ENCODE peak calls at places on chromosomes 4 and X, in six cellular contexts. One of them, this sample, is unnamed.

GRCh38 chr4:25245181-25245580 is 11.3 kb downstream of the PI4K2B start:
- DNase-seq in Jurkat, Clone E6-1: no peak
- DNase-seq in non-pigmented ciliary epithelial cell: no peak
- DNase-seq in GM06990: no peak
- DNase-seq in SW480: no peak
- DNase-seq in CD8-positive, alpha-beta memory T cell: no peak
- DNase-seq in this sample: no peak

GRCh38 chr4:139734201-139734874 is 68.7 kb downstream of the MGST2 start:
- DNase-seq in Jurkat, Clone E6-1: peak
- DNase-seq in GM06990: no peak
- DNase-seq in CD8-positive, alpha-beta memory T cell: no peak
- DNase-seq in SW480: no peak
- DNase-seq in non-pigmented ciliary epithelial cell: no peak
- DNase-seq in this sample: no peak

GRCh38 chrX:70168238-70169188 is 8.8 kb upstream of the DGAT2L6 start:
- DNase-seq in CD8-positive, alpha-beta memory T cell: no peak
- DNase-seq in non-pigmented ciliary epithelial cell: peak
- DNase-seq in GM06990: no peak
- DNase-seq in Jurkat, Clone E6-1: no peak
- DNase-seq in SW480: peak
- DNase-seq in this sample: no peak

GRCh38 chr4:166902941-166903340 is 331.4 kb downstream of the SPOCK3 start:
- DNase-seq in non-pigmented ciliary epithelial cell: no peak
- DNase-seq in Jurkat, Clone E6-1: no peak
- DNase-seq in SW480: no peak
- DNase-seq in GM06990: no peak
- DNase-seq in CD8-positive, alpha-beta memory T cell: no peak
- DNase-seq in this sample: no peak

GRCh38 chr4:113945906-113946305 is 33.5 kb downstream of the ARSJ start:
- DNase-seq in CD8-positive, alpha-beta memory T cell: no peak
- DNase-seq in non-pigmented ciliary epithelial cell: no peak
- DNase-seq in Jurkat, Clone E6-1: no peak
- DNase-seq in SW480: no peak
- DNase-seq in GM06990: no peak
- DNase-seq in this sample: no peak

GRCh38 chr4:31228068-31228467 is 507.9 kb downstream of the PCDH7 start:
- DNase-seq in SW480: no peak
- DNase-seq in Jurkat, Clone E6-1: no peak
- DNase-seq in CD8-positive, alpha-beta memory T cell: no peak
- DNase-seq in GM06990: no peak
- DNase-seq in non-pigmented ciliary epithelial cell: no peak
- DNase-seq in this sample: no peak

GRCh38 chr4:137310156-137310555 is 222.1 kb downstream of the PCDH18 start:
- DNase-seq in GM06990: no peak
- DNase-seq in CD8-positive, alpha-beta memory T cell: no peak
- DNase-seq in SW480: no peak
- DNase-seq in Jurkat, Clone E6-1: no peak
- DNase-seq in non-pigmented ciliary epithelial cell: no peak
- DNase-seq in this sample: no peak

GRCh38 chr4:173765731-173766130 is 235.7 kb upstream of the HAND2 start:
- DNase-seq in Jurkat, Clone E6-1: no peak
- DNase-seq in GM06990: no peak
- DNase-seq in non-pigmented ciliary epithelial cell: no peak
- DNase-seq in CD8-positive, alpha-beta memory T cell: no peak
- DNase-seq in SW480: no peak
- DNase-seq in this sample: no peak

GRCh38 chrX:67563469-67564448 is 19.9 kb downstream of the AR start:
- DNase-seq in Jurkat, Clone E6-1: no peak
- DNase-seq in GM06990: no peak
- DNase-seq in non-pigmented ciliary epithelial cell: no peak
- DNase-seq in CD8-positive, alpha-beta memory T cell: no peak
- DNase-seq in SW480: no peak
- DNase-seq in this sample: no peak

GRCh38 chr4:16686195-16686594 is 212.2 kb downstream of the LDB2 start:
- DNase-seq in CD8-positive, alpha-beta memory T cell: no peak
- DNase-seq in non-pigmented ciliary epithelial cell: peak
- DNase-seq in GM06990: no peak
- DNase-seq in SW480: no peak
- DNase-seq in Jurkat, Clone E6-1: no peak
- DNase-seq in this sample: no peak

GRCh38 chr4:111510535-111510934 is 634.7 kb upstream of the FAM241A start:
- DNase-seq in SW480: no peak
- DNase-seq in non-pigmented ciliary epithelial cell: peak
- DNase-seq in GM06990: no peak
- DNase-seq in Jurkat, Clone E6-1: no peak
- DNase-seq in CD8-positive, alpha-beta memory T cell: no peak
- DNase-seq in this sample: no peak

GRCh38 chr4:83974111-83974789 is 438.3 kb downstream of the GPAT3 start:
- DNase-seq in Jurkat, Clone E6-1: no peak
- DNase-seq in non-pigmented ciliary epithelial cell: no peak
- DNase-seq in CD8-positive, alpha-beta memory T cell: no peak
- DNase-seq in SW480: no peak
- DNase-seq in GM06990: no peak
- DNase-seq in this sample: no peak

GRCh38 chr4:3040447-3041191 is 33.7 kb downstream of the HTT-AS start:
- DNase-seq in Jurkat, Clone E6-1: no peak
- DNase-seq in CD8-positive, alpha-beta memory T cell: no peak
- DNase-seq in GM06990: peak
- DNase-seq in non-pigmented ciliary epithelial cell: no peak
- DNase-seq in SW480: no peak
- DNase-seq in this sample: peak

GRCh38 chrX:44871114-44871645 is 1.8 kb upstream of the KDM6A start:
- DNase-seq in CD8-positive, alpha-beta memory T cell: no peak
- DNase-seq in SW480: no peak
- DNase-seq in non-pigmented ciliary epithelial cell: no peak
- DNase-seq in Jurkat, Clone E6-1: no peak
- DNase-seq in GM06990: no peak
- DNase-seq in this sample: no peak

GRCh38 chr4:174324246-174324645 is 40.5 kb downstream of the CEP44 start:
- DNase-seq in CD8-positive, alpha-beta memory T cell: no peak
- DNase-seq in GM06990: no peak
- DNase-seq in Jurkat, Clone E6-1: no peak
- DNase-seq in non-pigmented ciliary epithelial cell: no peak
- DNase-seq in SW480: no peak
- DNase-seq in this sample: no peak

GRCh38 chr4:22014222-22014741 is 65.7 kb upstream of the KCNIP4 start:
- DNase-seq in CD8-positive, alpha-beta memory T cell: no peak
- DNase-seq in GM06990: no peak
- DNase-seq in non-pigmented ciliary epithelial cell: no peak
- DNase-seq in SW480: no peak
- DNase-seq in Jurkat, Clone E6-1: no peak
- DNase-seq in this sample: no peak

GRCh38 chr4:39304651-39305050 is 61.5 kb downstream of the RFC1 start:
- DNase-seq in SW480: peak
- DNase-seq in GM06990: no peak
- DNase-seq in Jurkat, Clone E6-1: no peak
- DNase-seq in CD8-positive, alpha-beta memory T cell: no peak
- DNase-seq in non-pigmented ciliary epithelial cell: peak
- DNase-seq in this sample: no peak

GRCh38 chr4:83358410-83358809 is 23.8 kb upstream of the HPSE start:
- DNase-seq in CD8-positive, alpha-beta memory T cell: no peak
- DNase-seq in Jurkat, Clone E6-1: no peak
- DNase-seq in SW480: no peak
- DNase-seq in non-pigmented ciliary epithelial cell: peak
- DNase-seq in GM06990: no peak
- DNase-seq in this sample: no peak

GRCh38 chr4:11368701-11369115 is 60.0 kb downstream of the HS3ST1 start:
- DNase-seq in GM06990: no peak
- DNase-seq in SW480: no peak
- DNase-seq in non-pigmented ciliary epithelial cell: no peak
- DNase-seq in CD8-positive, alpha-beta memory T cell: no peak
- DNase-seq in Jurkat, Clone E6-1: no peak
- DNase-seq in this sample: no peak

GRCh38 chr4:147731611-147732515 is at the start of gene ARHGAP10:
- DNase-seq in non-pigmented ciliary epithelial cell: no peak
- DNase-seq in Jurkat, Clone E6-1: peak
- DNase-seq in GM06990: peak
- DNase-seq in CD8-positive, alpha-beta memory T cell: peak
- DNase-seq in SW480: peak
- DNase-seq in this sample: peak

GRCh38 chr4:95556460-95556859 is 7.7 kb upstream of the UNC5C start:
- DNase-seq in non-pigmented ciliary epithelial cell: no peak
- DNase-seq in Jurkat, Clone E6-1: no peak
- DNase-seq in CD8-positive, alpha-beta memory T cell: no peak
- DNase-seq in SW480: peak
- DNase-seq in GM06990: no peak
- DNase-seq in this sample: no peak

GRCh38 chr4:141807501-141807900 is 171.1 kb downstream of the IL15 start:
- DNase-seq in GM06990: no peak
- DNase-seq in CD8-positive, alpha-beta memory T cell: no peak
- DNase-seq in non-pigmented ciliary epithelial cell: no peak
- DNase-seq in SW480: no peak
- DNase-seq in Jurkat, Clone E6-1: no peak
- DNase-seq in this sample: no peak

GRCh38 chr4:61445374-61446063 is 245.4 kb downstream of the ADGRL3 start:
- DNase-seq in SW480: no peak
- DNase-seq in GM06990: no peak
- DNase-seq in Jurkat, Clone E6-1: no peak
- DNase-seq in non-pigmented ciliary epithelial cell: no peak
- DNase-seq in CD8-positive, alpha-beta memory T cell: no peak
- DNase-seq in this sample: no peak

GRCh38 chr4:174523003-174523693 is 860 bp upstream of the HPGD start:
- DNase-seq in SW480: peak
- DNase-seq in non-pigmented ciliary epithelial cell: no peak
- DNase-seq in Jurkat, Clone E6-1: no peak
- DNase-seq in GM06990: no peak
- DNase-seq in CD8-positive, alpha-beta memory T cell: no peak
- DNase-seq in this sample: no peak

GRCh38 chr4:112296949-112297483 is at the start of gene ALPK1:
- DNase-seq in SW480: peak
- DNase-seq in Jurkat, Clone E6-1: peak
- DNase-seq in non-pigmented ciliary epithelial cell: peak
- DNase-seq in CD8-positive, alpha-beta memory T cell: no peak
- DNase-seq in GM06990: no peak
- DNase-seq in this sample: peak